ENCODE peak calls at places on chromosomes 11 and 22, in six cellular contexts. Q is fibroblast of lung, T is fibroblast of pulmonary artery, M is tibial nerve, U is uterus, Z is fibroblast of the aortic adventitia. S is an unnamed sample.

GRCh38 chr11:45607995-45608394 is 57.4 kb downstream of the CHST1 start:
- DNase-seq in Z (no peak), Q (no peak), M (no peak), T (peak; percentile 7), U (no peak), S (no peak)

GRCh38 chr11:112343368-112344039 is 82.8 kb upstream of the PLET1 start:
- DNase-seq in U (no peak), M (no peak), Q (no peak), Z (peak; percentile 8), T (peak; percentile 35), S (no peak)

GRCh38 chr11:69053546-69054396 is 5.0 kb downstream of the TPCN2 start:
- DNase-seq in U (no peak), T (no peak), Q (no peak), Z (no peak), M (no peak), S (no peak)

GRCh38 chr11:2316169-2316962 is 14.6 kb downstream of the TSPAN32 start:
- DNase-seq in U (peak; percentile 20), M (no peak), Z (no peak), T (no peak), Q (no peak), S (no peak)

GRCh38 chr11:130037058-130037457 is 32.6 kb upstream of the APLP2 start:
- DNase-seq in Q (peak; percentile 90), T (peak; percentile 91), M (no peak), U (no peak), Z (peak; percentile 72), S (no peak)

GRCh38 chr11:74144592-74144991 is 26.2 kb downstream of the C2CD3 start:
- DNase-seq in M (no peak), Z (no peak), Q (no peak), T (no peak), U (no peak), S (no peak)

GRCh38 chr11:7599209-7599608 is 74.1 kb downstream of the CYB5R2 start:
- DNase-seq in U (no peak), T (no peak), M (no peak), Z (no peak), Q (no peak), S (no peak)

GRCh38 chr11:6601041-6601461 is 2.4 kb downstream of the RRP8 start:
- DNase-seq in T (no peak), Z (no peak), U (no peak), Q (no peak), M (no peak), S (no peak)

GRCh38 chr22:19820880-19821522 is 33.7 kb downstream of the GNB1L start:
- DNase-seq in Z (no peak), Q (no peak), U (no peak), M (no peak), T (no peak), S (no peak)

GRCh38 chr11:64078905-64079304 is 43.2 kb downstream of the FLRT1 start:
- DNase-seq in M (no peak), Q (no peak), Z (no peak), T (no peak), U (no peak), S (no peak)

GRCh38 chr11:104073950-104074349 is 37.5 kb downstream of the DDI1 start:
- DNase-seq in T (no peak), M (no peak), Q (peak; percentile 38), U (no peak), Z (peak; percentile 45), S (no peak)

GRCh38 chr11:67415501-67416304 is at the start of gene CARNS1:
- DNase-seq in U (no peak), Z (no peak), M (no peak), Q (no peak), T (no peak), S (no peak)

GRCh38 chr22:20156611-20157415 is 6.0 kb upstream of the CCDC188 start:
- DNase-seq in T (peak; percentile 81), Q (peak; percentile 58), U (peak; percentile 85), Z (peak; percentile 73), M (peak; percentile 84), S (peak; percentile 97)

DNA sequence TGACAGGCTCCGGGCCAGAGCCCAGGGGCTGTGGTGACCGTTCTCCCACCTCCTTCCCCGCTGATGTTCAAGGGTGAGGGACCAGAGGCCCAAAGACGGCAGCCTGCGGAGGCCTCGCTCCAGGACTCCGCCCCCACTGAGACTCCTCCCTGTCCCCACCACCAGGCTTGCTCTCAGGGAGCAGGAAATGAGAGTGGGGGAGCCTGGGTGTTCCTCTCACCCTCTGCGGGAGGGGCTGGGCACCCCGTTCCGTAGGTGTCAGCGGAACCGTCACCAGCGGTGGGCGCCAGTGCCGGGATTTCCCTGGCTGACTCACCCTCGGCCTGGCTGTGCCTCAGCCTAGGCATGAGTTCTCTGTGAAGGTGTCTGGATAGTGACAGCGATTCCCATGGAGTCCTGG is 15.7 kb downstream of the DAGLA start:
- DNase-seq in U (peak; percentile 84), M (peak; percentile 46), T (peak; percentile 61), Q (peak; percentile 78), Z (peak; percentile 59), S (no peak)
- TF ChIP-seq CTCF in U (peak; percentile 12), M (no peak), T (no peak), Q (no peak), Z (no peak), S (no peak)

GRCh38 chr11:65657426-65657825 is 5.3 kb downstream of the RELA start:
- DNase-seq in Q (no peak), U (no peak), T (no peak), Z (no peak), M (no peak), S (no peak)
- TF ChIP-seq CTCF in Q (no peak), U (no peak), T (no peak), Z (no peak), M (no peak), S (no peak)

GRCh38 chr11:116916052-116916451 is 78.6 kb upstream of the APOA1 start:
- DNase-seq in Q (no peak), T (no peak), M (no peak), U (no peak), Z (no peak), S (no peak)
- TF ChIP-seq CTCF in Q (no peak), T (no peak), M (no peak), U (no peak), Z (peak; percentile 11), S (no peak)

GRCh38 chr11:11167806-11168205 is 185.2 kb downstream of the CSNK2A3 start:
- DNase-seq in Z (no peak), M (no peak), U (no peak), Q (no peak), T (no peak), S (no peak)

GRCh38 chr11:11163669-11164377 is 189.2 kb downstream of the CSNK2A3 start:
- DNase-seq in M (no peak), T (no peak), Z (no peak), Q (no peak), U (no peak), S (no peak)

GRCh38 chr11:11163256-11163655 is 189.8 kb downstream of the CSNK2A3 start:
- DNase-seq in M (no peak), T (peak; percentile 3), U (no peak), Z (no peak), Q (no peak), S (no peak)
- TF ChIP-seq CTCF in M (no peak), T (peak; percentile 12), U (peak; percentile 10), Z (peak; percentile 32), Q (no peak), S (peak; percentile 19)

GRCh38 chr11:13487661-13488030 is 8.2 kb downstream of the PTH start:
- DNase-seq in Z (peak; percentile 12), Q (no peak), U (no peak), M (no peak), T (peak; percentile 21), S (no peak)
- TF ChIP-seq CTCF in Z (peak; percentile 47), Q (no peak), U (no peak), M (no peak), T (peak; percentile 45), S (no peak)

GRCh38 chr11:32331792-32332191 is 103.5 kb downstream of the WT1 start:
- DNase-seq in M (no peak), U (no peak), Z (no peak), Q (no peak), T (no peak), S (no peak)

GRCh38 chr11:32332990-32333334 is 102.4 kb downstream of the WT1 start:
- DNase-seq in Z (no peak), T (no peak), Q (no peak), M (no peak), U (no peak), S (no peak)

GRCh38 chr11:32331098-32331497 is 104.2 kb downstream of the WT1 start:
- DNase-seq in Q (peak; percentile 37), Z (peak; percentile 67), T (peak; percentile 50), M (no peak), U (no peak), S (no peak)

GRCh38 chr11:32333335-32333991 is 101.9 kb downstream of the WT1 start:
- DNase-seq in T (peak; percentile 42), Q (peak; percentile 64), M (peak; percentile 48), U (peak; percentile 80), Z (peak; percentile 52), S (peak; percentile 75)

DNA sequence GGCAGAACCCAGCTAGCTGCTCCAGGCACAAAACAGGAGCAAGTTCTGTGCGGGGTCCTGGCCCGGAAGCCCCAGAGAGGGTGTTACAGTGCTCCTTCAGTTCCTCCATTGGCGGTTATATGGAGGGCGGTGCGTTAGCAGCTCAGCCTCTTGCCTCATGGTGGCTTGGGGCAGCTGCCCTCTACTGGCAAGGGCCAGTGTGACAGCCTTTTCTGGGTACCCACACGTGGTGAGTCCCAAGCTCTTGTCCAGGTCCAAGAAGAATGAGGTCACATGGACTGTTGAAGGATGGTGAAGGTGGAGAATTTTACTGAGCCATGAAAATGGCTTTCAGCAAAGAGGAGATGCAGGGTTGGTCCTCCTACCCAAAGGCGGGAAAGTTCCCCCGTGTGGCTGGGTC is 100.5 kb downstream of the WT1 start:
- DNase-seq in U (no peak), Z (no peak), T (no peak), M (no peak), Q (no peak), S (no peak)
- TF ChIP-seq CTCF in U (peak; percentile 10), Z (peak; percentile 19), T (peak; percentile 17), M (no peak), Q (no peak), S (peak; percentile 34)

S was measured in nephron progenitor cell.